ENCODE peak calls at places on chromosomes 3 and 15, in five cellular contexts. Y is stomach, U is HT1080, L is NCI-H187, P is HCEC 1CT. G is an unnamed sample.

GRCh38 chr3:191499307-191500125 is 38.6 kb downstream of the PYDC2 start:
- DNase-seq in Y (peak), U (peak), L (no peak), P (peak), G (peak)

GRCh38 chr3:50124363-50125226 is 30.5 kb upstream of the SEMA3F start:
- DNase-seq in Y (no peak), U (no peak), L (no peak), P (no peak), G (no peak)

GRCh38 chr3:4524423-4524769 is 31.2 kb downstream of the ITPR1 start:
- DNase-seq in Y (peak), U (no peak), L (no peak), P (peak), G (no peak)

GRCh38 chr3:180828001-180828720 is 84.3 kb upstream of the FXR1 start:
- DNase-seq in Y (no peak), U (no peak), L (no peak), P (no peak), G (no peak)

GRCh38 chr15:77546050-77546501 is 86.6 kb downstream of the LINGO1 start:
- DNase-seq in Y (peak), U (peak), L (no peak), P (peak), G (peak)

GRCh38 chr3:103873024-103873423 is 1438.2 kb downstream of the ZPLD1 start:
- DNase-seq in Y (no peak), U (no peak), L (no peak), P (no peak), G (no peak)

GRCh38 chr15:90103669-90104329 is 1.5 kb upstream of the IDH2 start:
- DNase-seq in Y (peak), U (no peak), L (no peak), P (no peak), G (no peak)

GRCh38 chr3:157147099-157147803 is 12.7 kb downstream of the CCNL1 start:
- DNase-seq in Y (no peak), U (no peak), L (no peak), P (no peak), G (no peak)

GRCh38 chr3:56923546-56924224 is 121.9 kb upstream of the ARHGEF3 start:
- DNase-seq in Y (peak), U (peak), L (no peak), P (peak), G (peak)

GRCh38 chr3:186587183-186587582 is 16.7 kb downstream of the DNAJB11 start:
- DNase-seq in Y (no peak), U (no peak), L (no peak), P (no peak), G (no peak)

GRCh38 chr3:14795996-14796395 is 22.8 kb upstream of the FGD5 start:
- DNase-seq in Y (no peak), U (no peak), L (no peak), P (no peak), G (no peak)

GRCh38 chr3:177421176-177421782 is 224.0 kb upstream of the TBL1XR1 start:
- DNase-seq in Y (no peak), U (no peak), L (no peak), P (no peak), G (no peak)

GRCh38 chr3:66971245-66971644 is 26.9 kb upstream of the KBTBD8 start:
- DNase-seq in Y (no peak), U (no peak), L (no peak), P (no peak), G (no peak)

GRCh38 chr15:69056365-69056764 is 41.9 kb downstream of the NOX5 start:
- DNase-seq in Y (no peak), U (no peak), L (no peak), P (no peak), G (no peak)

GRCh38 chr3:49019941-49020334 is 1.6 kb upstream of the DALRD3 start:
- DNase-seq in Y (no peak), U (no peak), L (no peak), P (no peak), G (no peak)

GRCh38 chr15:90393040-90393439 is 5.0 kb downstream of the IQGAP1 start:
- DNase-seq in Y (no peak), U (no peak), L (no peak), P (no peak), G (no peak)

GRCh38 chr15:87528873-87529272 is 727.7 kb downstream of the NTRK3 start:
- DNase-seq in Y (no peak), U (peak), L (no peak), P (no peak), G (no peak)

GRCh38 chr3:183253364-183253960 is 409 bp downstream of the B3GNT5 start:
- DNase-seq in Y (peak), U (peak), L (no peak), P (peak), G (peak)

GRCh38 chr3:9230596-9230995 is 18.9 kb downstream of the SRGAP3 start:
- DNase-seq in Y (no peak), U (no peak), L (no peak), P (no peak), G (no peak)

GRCh38 chr3:191003742-191004141 is 141.2 kb upstream of the GMNC start:
- DNase-seq in Y (no peak), U (no peak), L (no peak), P (no peak), G (no peak)

GRCh38 chr3:46716461-46717441 is 918 bp downstream of the PRSS50 start:
- DNase-seq in Y (peak), U (no peak), L (no peak), P (no peak), G (peak)

GRCh38 chr3:171873561-171873960 is 30.4 kb downstream of the TMEM212 start:
- DNase-seq in Y (no peak), U (peak), L (no peak), P (peak), G (no peak)

GRCh38 chr3:40504636-40505430 is 1.0 kb upstream of the ZNF620 start:
- DNase-seq in Y (no peak), U (peak), L (no peak), P (peak), G (no peak)

G was measured in mucosa of gallbladder.